ENCODE peak calls at places on chromosomes 5 and 9, in six cellular contexts. L is hepatocyte, I is endodermal cell, Q is heart right ventricle, W is upper lobe of right lung, R is psoas muscle. Z is an unnamed sample.
A peak's percentile ranks its signal among the peaks of the same experiment; 100 is the strongest.

GRCh38 chr5:143893638-143894037 is 81.7 kb downstream of the HMHB1 start:
- DNase-seq in R (no peak), Q (no peak), L (no peak), I (no peak), W (no peak), Z (no peak)

GRCh38 chr5:103452666-103453065 is 109.9 kb downstream of the NUDT12 start:
- DNase-seq in W (no peak), Q (no peak), R (no peak), L (no peak), I (no peak), Z (no peak)

GRCh38 chr5:145531038-145531734 is 304.0 kb downstream of the PRELID2 start:
- DNase-seq in W (no peak), Q (no peak), I (no peak), L (peak; percentile 70), R (no peak), Z (peak; percentile 65)

GRCh38 chr9:112332674-112332976 is 794 bp downstream of the PTBP3 start:
- DNase-seq in Q (no peak), L (no peak), I (no peak), R (no peak), W (no peak), Z (no peak)

GRCh38 chr5:55440188-55440646 is 94.5 kb downstream of the PLPP1 start:
- DNase-seq in L (no peak), R (no peak), I (no peak), W (no peak), Q (no peak), Z (no peak)

GRCh38 chr5:139908749-139909148 is 113.1 kb downstream of the PSD2 start:
- DNase-seq in Q (no peak), W (peak; percentile 51), L (peak; percentile 45), R (peak; percentile 46), I (peak; percentile 36), Z (peak; percentile 80)

GRCh38 chr5:176425138-176425537 is 8.8 kb upstream of the CLTB start:
- DNase-seq in L (peak; percentile 58), W (no peak), R (no peak), I (no peak), Q (no peak), Z (no peak)

GRCh38 chr5:156942064-156942463 is 21.0 kb downstream of the TIMD4 start:
- DNase-seq in I (no peak), W (no peak), Q (no peak), L (no peak), R (no peak), Z (no peak)

GRCh38 chr9:113508111-113508749 is 44.7 kb downstream of the RGS3 start:
- DNase-seq in Q (no peak), R (no peak), I (peak; percentile 70), L (peak; percentile 43), W (no peak), Z (no peak)

GRCh38 chr9:112493738-112494137 is 7.1 kb downstream of the KIAA1958 start:
- DNase-seq in Q (no peak), L (no peak), W (no peak), I (no peak), R (no peak), Z (no peak)

GRCh38 chr5:134100283-134101011 is 14.0 kb upstream of the TCF7 start:
- DNase-seq in I (peak; percentile 87), W (no peak), R (no peak), Q (no peak), L (peak; percentile 63), Z (no peak)

GRCh38 chr5:82639393-82640144 is 361.4 kb upstream of the RPS23 start:
- DNase-seq in Q (no peak), I (no peak), L (no peak), R (no peak), W (no peak), Z (no peak)

GRCh38 chr9:70156729-70157128 is 102.0 kb upstream of the SMC5 start:
- DNase-seq in Q (no peak), L (no peak), R (no peak), I (no peak), W (no peak), Z (no peak)

GRCh38 chr5:164345853-164346252 is 840.4 kb downstream of the MAT2B start:
- DNase-seq in L (no peak), W (no peak), Q (no peak), R (no peak), I (no peak), Z (no peak)

GRCh38 chr5:171680485-171680884 is 105.1 kb upstream of the SMIM23 start:
- DNase-seq in L (no peak), Q (no peak), W (no peak), R (no peak), I (peak; percentile 74), Z (no peak)

GRCh38 chr5:56099346-56099745 is 104.6 kb upstream of the IL6ST start:
- DNase-seq in L (no peak), R (no peak), W (no peak), I (no peak), Q (no peak), Z (no peak)

GRCh38 chr9:35689601-35690446 is at the start of gene TPM2:
- DNase-seq in W (no peak), Q (peak; percentile 78), R (peak; percentile 71), I (peak; percentile 89), L (peak; percentile 60), Z (peak; percentile 78)

GRCh38 chr9:35731415-35732184 is 395 bp downstream of the TLN1 start:
- DNase-seq in I (no peak), W (no peak), L (no peak), R (no peak), Q (no peak), Z (no peak)

GRCh38 chr9:82681809-82682208 is 381.1 kb downstream of the RASEF start:
- DNase-seq in W (no peak), L (no peak), R (no peak), Q (no peak), I (no peak), Z (no peak)

GRCh38 chr9:132797861-132798659 is 80.0 kb downstream of the AK8 start:
- DNase-seq in I (peak; percentile 34), L (no peak), Q (no peak), R (no peak), W (no peak), Z (peak; percentile 37)

GRCh38 chr5:151038292-151038745 is 17.9 kb downstream of the GPX3 start:
- DNase-seq in L (no peak), I (no peak), W (no peak), R (no peak), Q (no peak), Z (no peak)
- TF ChIP-seq CTCF in L (no peak), I (no peak), W (no peak), R (no peak), Q (no peak), Z (no peak)

DNA sequence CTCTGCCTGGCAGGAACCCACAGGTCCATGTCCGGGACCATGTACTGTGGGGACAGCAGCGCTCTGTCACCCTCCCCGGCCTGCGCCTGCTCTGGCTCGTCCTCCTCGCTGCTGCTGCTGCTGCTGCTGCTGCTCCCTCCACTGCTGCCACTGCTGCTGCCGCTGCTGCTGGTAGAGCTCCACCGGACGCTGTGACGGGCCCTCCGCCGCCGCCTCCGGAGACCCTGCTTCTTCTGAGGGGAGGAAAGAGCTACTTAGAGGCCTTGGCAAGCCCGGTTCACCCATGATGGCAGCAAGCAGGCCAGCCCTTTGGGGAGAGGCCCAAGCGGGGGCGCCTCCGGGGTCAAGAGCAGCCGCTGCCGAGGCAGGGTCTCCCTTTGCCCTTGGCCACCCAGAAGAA is 10.0 kb upstream of the CARD9 start:
- DNase-seq in L (no peak), R (no peak), I (no peak), Q (no peak), W (no peak), Z (no peak)
- H3K36me3 ChIP-seq in L (no peaks in the 10 kb centered on the region), R (peaks cover 8% of the 10 kb centered on the region), I (peaks cover 51% of the 10 kb centered on the region), Q (peaks cover 66% of the 10 kb centered on the region), W (peaks cover 54% of the 10 kb centered on the region), Z (no peaks in the 10 kb centered on the region)

GRCh38 chr9:137952976-137953666 is 75.5 kb downstream of the CACNA1B start:
- DNase-seq in I (no peak), W (no peak), R (no peak), Q (no peak), L (no peak), Z (no peak)
- H3K9me3 ChIP-seq in I (peaks cover 25% of the 10 kb centered on the region), W (no peaks in the 10 kb centered on the region), R (no peaks in the 10 kb centered on the region), Q (no peaks in the 10 kb centered on the region), L (no peaks in the 10 kb centered on the region), Z (no peaks in the 10 kb centered on the region)

DNA sequence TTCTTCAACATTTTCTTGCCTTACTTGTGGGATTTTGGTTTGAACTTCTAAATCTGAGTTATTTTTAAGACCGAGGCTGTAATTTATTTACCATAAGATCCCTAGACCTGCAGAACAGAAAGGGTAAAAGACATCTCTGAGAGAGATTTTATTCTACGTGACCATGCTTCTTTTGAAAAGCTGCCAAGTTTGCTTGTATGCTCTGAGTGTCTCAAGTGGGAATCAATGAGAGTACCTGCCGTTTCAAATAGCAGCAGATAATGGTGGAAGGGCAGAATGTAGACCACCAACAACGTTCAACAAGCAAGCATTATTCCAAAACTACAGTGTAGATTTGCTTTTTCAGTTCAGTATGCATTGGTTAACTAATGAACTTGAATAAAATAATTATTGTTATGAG is 108.6 kb upstream of the MINAR2 start:
- DNase-seq in L (no peak), W (no peak), R (no peak), I (no peak), Q (no peak), Z (no peak)
- TF ChIP-seq CTCF in L (no peak), W (no peak), R (no peak), I (no peak), Q (no peak), Z (no peak)